ENCODE peak calls at places on chromosomes 4 and X, in seven cellular contexts. R, N, J, A, W, M and O are unnamed samples.

GRCh38 chrX:13694359-13694758 is 5.4 kb downstream of the RAB9A start:
- DNase-seq in A (no peak), M (no peak), W (no peak), R (no peak), J (no peak), N (no peak), O (no peak)

GRCh38 chrX:12239356-12240082 is 101.2 kb downstream of the FRMPD4 start:
- DNase-seq in W (no peak), R (no peak), N (no peak), J (no peak), A (no peak), M (no peak), O (no peak)

GRCh38 chr4:129218355-129218754 is 122.4 kb downstream of the C4orf33 start:
- DNase-seq in N (no peak), W (no peak), A (no peak), M (no peak), J (no peak), R (no peak), O (peak; percentile 2)

GRCh38 chr4:3652586-3652985 is 113.6 kb upstream of the ADRA2C start:
- DNase-seq in A (no peak), W (no peak), M (no peak), J (no peak), N (no peak), R (no peak), O (no peak)

GRCh38 chrX:9847071-9847470 is 60.8 kb downstream of the SHROOM2 start:
- DNase-seq in W (no peak), R (peak; percentile 14), A (no peak), N (peak; percentile 3), J (no peak), M (no peak), O (no peak)

GRCh38 chr4:1041936-1042330 is 30.5 kb downstream of the FGFRL1 start:
- DNase-seq in A (no peak), N (no peak), M (no peak), W (no peak), J (no peak), R (no peak), O (no peak)

GRCh38 chrX:38805294-38806053 is 4.2 kb downstream of the MID1IP1 start:
- DNase-seq in W (peak; percentile 65), N (peak; percentile 60), J (peak; percentile 71), A (peak; percentile 81), R (peak; percentile 51), M (peak; percentile 88), O (peak; percentile 70)

GRCh38 chr4:157040380-157040779 is 35.6 kb upstream of the GLRB start:
- DNase-seq in N (no peak), W (no peak), R (no peak), A (no peak), J (no peak), M (no peak), O (no peak)

GRCh38 chrX:111837226-111837625 is 38.8 kb upstream of the TRPC5OS start:
- DNase-seq in A (no peak), J (no peak), R (no peak), N (no peak), M (no peak), W (no peak), O (no peak)

GRCh38 chrX:77953708-77954107 is 15.7 kb downstream of the PGAM4 start:
- DNase-seq in N (peak; percentile 42), J (no peak), R (no peak), M (no peak), A (no peak), W (no peak), O (no peak)

GRCh38 chr4:84632092-84632491 is 49.2 kb downstream of the CDS1 start:
- DNase-seq in J (peak; percentile 27), A (no peak), W (no peak), M (no peak), N (peak; percentile 97), R (peak; percentile 69), O (no peak)

GRCh38 chrX:26597981-26598380 is 382.0 kb downstream of the MAGEB5 start:
- DNase-seq in A (no peak), R (no peak), M (no peak), J (no peak), W (no peak), N (no peak), O (no peak)

GRCh38 chr4:110970642-110971041 is 347.8 kb upstream of the PITX2 start:
- DNase-seq in M (no peak), J (no peak), W (no peak), N (peak; percentile 29), A (peak; percentile 71), R (no peak), O (peak; percentile 60)

GRCh38 chr4:83009529-83009928 is 1.1 kb downstream of the LIN54 start:
- DNase-seq in N (peak; percentile 6), J (no peak), W (no peak), A (no peak), M (no peak), R (no peak), O (no peak)

GRCh38 chrX:12657433-12657832 is 133.8 kb upstream of the PRPS2 start:
- DNase-seq in N (no peak), M (no peak), W (no peak), J (no peak), R (no peak), A (no peak), O (no peak)

GRCh38 chr4:108903464-108904221 is 140.8 kb upstream of the ETNPPL start:
- DNase-seq in N (no peak), A (no peak), R (no peak), J (no peak), W (no peak), M (no peak), O (no peak)

GRCh38 chr4:23631255-23631950 is 258.4 kb downstream of the PPARGC1A start:
- DNase-seq in M (no peak), A (no peak), R (no peak), J (no peak), W (no peak), N (peak; percentile 58), O (no peak)

GRCh38 chr4:176927664-176928063 is 134.9 kb upstream of the VEGFC start:
- DNase-seq in A (no peak), M (no peak), N (peak; percentile 71), W (no peak), R (peak; percentile 94), J (no peak), O (no peak)

GRCh38 chrX:71181558-71181909 is 36.9 kb downstream of the NLGN3 start:
- DNase-seq in J (peak; percentile 28), A (peak; percentile 57), W (no peak), R (no peak), M (no peak), N (no peak), O (peak; percentile 87)

GRCh38 chr4:53801373-53801772 is 210.1 kb upstream of the LNX1 start:
- DNase-seq in W (no peak), M (no peak), J (no peak), R (no peak), N (no peak), A (no peak), O (no peak)

GRCh38 chrX:40462797-40463196 is 118.0 kb upstream of the ATP6AP2 start:
- DNase-seq in R (no peak), J (no peak), N (no peak), M (no peak), A (no peak), W (no peak), O (no peak)

GRCh38 chrX:82711432-82711831 is 796.7 kb upstream of the POU3F4 start:
- DNase-seq in A (no peak), J (no peak), R (no peak), M (no peak), N (peak; percentile 5), W (no peak), O (no peak)

GRCh38 chrX:154495472-154495922 is 5.1 kb upstream of the SLC10A3 start:
- DNase-seq in J (no peak), A (no peak), N (no peak), R (no peak), W (no peak), M (no peak), O (no peak)

GRCh38 chr4:102778720-102779119 is 18.0 kb upstream of the MANBA start:
- DNase-seq in A (no peak), M (no peak), N (peak; percentile 51), J (no peak), W (no peak), R (no peak), O (no peak)
- TF ChIP-seq CTCF in A (no peak), M (no peak), N (no peak), J (no peak), W (no peak), R (no peak), O (no peak)

GRCh38 chr4:7157666-7158065 is 34.7 kb upstream of the SORCS2 start:
- DNase-seq in R (no peak), A (no peak), M (peak; percentile 21), W (no peak), N (no peak), J (peak; percentile 12), O (no peak)

GRCh38 chr4:7158081-7158750 is 34.1 kb upstream of the SORCS2 start:
- DNase-seq in M (peak; percentile 17), N (no peak), A (no peak), W (no peak), R (no peak), J (peak; percentile 14), O (no peak)

GRCh38 chr4:7156273-7157139 is 35.8 kb upstream of the SORCS2 start:
- DNase-seq in R (no peak), W (peak; percentile 5), N (no peak), J (peak; percentile 74), A (no peak), M (peak; percentile 56), O (no peak)

GRCh38 chr4:7155611-7156071 is 36.7 kb upstream of the SORCS2 start:
- DNase-seq in W (no peak), R (no peak), J (peak; percentile 62), A (no peak), M (peak; percentile 53), N (no peak), O (no peak)

DNA sequence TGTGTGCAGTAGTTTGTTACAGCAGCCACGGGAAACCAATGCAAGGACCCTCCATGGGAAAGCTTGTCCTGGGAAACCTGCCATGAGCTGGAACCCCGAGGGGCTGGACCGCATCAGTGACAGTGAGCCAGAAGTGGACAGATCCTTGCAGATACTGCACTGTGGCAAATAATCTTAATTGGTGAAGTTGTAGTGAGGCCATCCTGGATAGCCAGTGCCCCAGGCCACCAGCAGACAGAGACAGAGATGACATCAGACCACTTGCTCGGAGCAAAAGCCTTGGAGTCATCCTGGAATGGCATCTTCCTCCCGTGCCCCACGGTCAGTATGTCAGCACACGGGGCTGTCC is 35.2 kb upstream of the SORCS2 start:
- DNase-seq in R (no peak), A (no peak), M (peak; percentile 44), N (no peak), J (no peak), W (no peak), O (no peak)
- TF ChIP-seq CTCF in R (no peak), A (no peak), M (no peak), N (no peak), J (no peak), W (no peak), O (no peak)

GRCh38 chrX:118745570-118745969 is 18.2 kb downstream of the IL13RA1 start:
- DNase-seq in J (no peak), A (no peak), M (no peak), N (peak; percentile 47), R (no peak), W (no peak), O (no peak)
- TF ChIP-seq CTCF in J (no peak), A (no peak), M (no peak), N (no peak), R (no peak), W (no peak), O (no peak)

DNA sequence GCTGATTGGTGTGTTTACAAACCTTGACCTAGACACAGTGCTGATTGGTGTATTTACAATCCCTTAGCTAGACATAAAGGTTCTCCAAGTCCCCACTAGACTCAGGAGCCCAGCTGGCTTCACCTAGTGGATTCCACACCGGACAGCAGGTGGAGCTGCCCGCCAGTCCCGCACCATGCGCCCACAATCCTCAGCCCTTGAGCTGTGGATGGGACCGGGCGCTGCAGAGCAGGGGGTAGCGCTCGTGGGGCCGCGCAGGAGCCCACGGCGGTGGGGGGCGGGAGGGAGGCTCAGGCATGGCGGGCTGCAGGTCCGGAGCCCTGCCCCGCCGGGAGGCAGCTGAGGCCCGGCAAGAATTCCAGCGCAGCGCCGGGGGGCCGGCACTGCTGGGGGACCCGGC is 30.7 kb downstream of the MEPE start:
- DNase-seq in R (no peak), J (no peak), M (no peak), N (no peak), A (no peak), W (no peak), O (no peak)
- TF ChIP-seq CTCF in R (peak; percentile 33), J (no peak), M (no peak), N (no peak), A (no peak), W (no peak), O (no peak)